ENCODE peak calls at places on chromosomes 12 and 14, in four cellular contexts. L, X, T and M are unnamed samples.

GRCh38 chr14:92368001-92368400 is 45.0 kb downstream of the SLC24A4 start:
- DNase-seq in L (no peak), X (no peak), T (no peak), M (no peak)

GRCh38 chr14:90301580-90302181 is 30.1 kb downstream of the NRDE2 start:
- DNase-seq in L (no peak), X (no peak), T (peak; percentile 81), M (no peak)

GRCh38 chr12:50192908-50193307 is 25.7 kb upstream of the CERS5 start:
- DNase-seq in L (no peak), X (no peak), T (peak; percentile 67), M (no peak)

GRCh38 chr14:105528859-105529505 is 2.6 kb downstream of the TMEM121 start:
- DNase-seq in L (no peak), X (no peak), T (no peak), M (no peak)

GRCh38 chr12:65511927-65512326 is 233.4 kb downstream of the MSRB3 start:
- DNase-seq in L (no peak), X (no peak), T (no peak), M (no peak)

GRCh38 chr12:54579696-54580333 is 8.6 kb downstream of the PPP1R1A start:
- DNase-seq in L (peak; percentile 92), X (peak; percentile 70), T (peak; percentile 77), M (peak; percentile 85)

GRCh38 chr12:102888511-102888910 is 28.5 kb downstream of the PAH start:
- DNase-seq in L (no peak), X (no peak), T (no peak), M (no peak)

GRCh38 chr14:26261368-26262122 is 336.3 kb downstream of the NOVA1 start:
- DNase-seq in L (no peak), X (no peak), T (no peak), M (no peak)

GRCh38 chr14:64722842-64723447 is 18.7 kb downstream of the PLEKHG3 start:
- DNase-seq in L (peak; percentile 41), X (no peak), T (no peak), M (no peak)

GRCh38 chr14:55440385-55440784 is at the start of gene TBPL2:
- DNase-seq in L (no peak), X (no peak), T (no peak), M (no peak)

GRCh38 chr12:96132819-96133218 is 61.4 kb upstream of the ELK3 start:
- DNase-seq in L (no peak), X (no peak), T (no peak), M (no peak)

GRCh38 chr14:47300801-47301200 is 374.6 kb downstream of the MDGA2 start:
- DNase-seq in L (no peak), X (no peak), T (peak; percentile 1), M (no peak)

GRCh38 chr12:80864046-80864735 is 73.5 kb downstream of the LIN7A start:
- DNase-seq in L (no peak), X (no peak), T (no peak), M (no peak)

DNA sequence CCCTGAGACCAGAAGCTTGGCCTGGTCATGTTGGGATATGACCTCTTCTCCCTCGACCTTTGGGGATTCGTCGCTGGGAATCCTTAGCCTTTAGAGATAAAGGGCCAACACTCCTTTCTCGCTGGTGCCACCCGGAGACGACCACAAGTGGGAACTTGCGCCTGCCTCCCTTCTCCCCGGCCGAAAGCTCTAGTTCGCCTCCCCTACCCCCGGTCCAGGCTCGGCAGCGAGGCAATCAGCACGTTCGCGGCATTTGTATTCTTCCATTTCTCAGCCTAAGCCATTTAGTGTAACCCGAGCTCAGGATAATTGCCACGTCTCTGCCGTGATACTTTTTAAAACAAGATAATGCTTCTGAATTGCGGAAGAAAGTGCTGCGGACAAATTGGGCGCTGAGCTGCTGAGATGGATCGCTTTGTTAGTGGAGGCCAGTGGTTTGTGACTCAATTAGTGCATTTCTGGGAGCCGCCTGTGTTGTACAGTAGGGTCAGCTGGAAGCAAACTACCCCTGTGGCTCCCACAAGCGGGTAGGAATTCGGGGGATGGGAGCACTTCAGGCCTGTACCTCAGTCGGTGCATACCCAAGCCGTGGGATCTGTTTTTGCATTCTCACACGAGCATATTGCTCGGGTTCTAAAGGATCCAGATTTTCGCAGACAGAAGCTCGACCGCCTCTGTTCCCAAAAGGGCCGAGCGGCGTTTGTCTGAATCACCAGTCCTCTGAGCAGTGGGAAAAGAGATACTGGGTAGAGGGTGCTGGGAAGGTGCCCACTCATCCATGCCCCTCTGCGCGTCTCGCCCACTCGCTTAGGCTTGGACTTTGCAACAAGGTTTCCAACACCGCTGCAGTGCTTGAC is 6.8 kb upstream of the SIX1 start:
- DNase-seq in L (no peak), X (no peak), T (no peak), M (no peak)
- H3K4me3 ChIP-seq in L (no peak overlapping the region), X (peak overlapping the region; percentile 78), T (peak overlapping the region; percentile 71), M (peak overlapping the region; percentile 51)

DNA sequence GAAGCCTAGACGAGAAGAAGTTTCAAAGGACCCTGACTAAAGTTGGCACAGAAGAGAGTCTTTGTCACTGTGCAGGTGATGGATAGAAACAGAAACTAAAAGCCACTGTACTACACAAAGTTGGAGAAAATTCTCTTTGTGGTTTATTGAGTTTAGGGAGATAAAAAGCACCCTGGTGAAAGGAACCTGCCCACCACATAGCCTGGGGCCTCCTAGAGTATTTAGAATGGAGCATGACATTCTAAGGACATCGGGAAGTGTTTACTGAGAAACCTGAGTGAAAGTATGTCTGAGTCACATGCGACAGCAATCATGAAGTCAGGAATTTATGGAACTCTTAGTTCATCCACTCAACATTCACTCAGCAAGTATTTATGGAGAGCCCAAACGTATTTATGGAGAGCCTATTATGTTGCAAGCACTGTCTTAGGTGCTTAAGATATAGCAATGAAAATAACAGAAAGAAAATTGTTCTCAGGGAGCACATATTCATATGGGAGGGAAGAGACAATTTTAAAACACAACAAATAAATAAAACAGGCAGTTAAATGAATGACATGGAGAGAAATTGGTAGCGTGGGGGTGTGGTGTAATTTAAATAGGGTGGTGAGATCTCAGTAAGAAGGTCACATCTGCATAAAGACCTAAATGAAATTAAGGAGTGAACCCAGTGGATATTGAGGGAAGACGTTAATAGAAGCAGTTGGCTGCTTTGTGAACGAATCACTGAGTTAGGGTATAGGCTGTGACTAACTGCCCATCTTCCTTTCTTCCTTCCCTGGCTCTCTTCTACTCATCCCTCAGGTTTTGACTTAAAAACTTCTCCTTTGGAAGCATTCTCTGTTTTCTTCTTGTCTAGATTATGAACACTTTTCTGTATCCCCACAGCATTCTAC is 65.0 kb downstream of the BTG1 start:
- DNase-seq in L (no peak), X (no peak), T (peak; percentile 83), M (no peak)
- H3K4me3 ChIP-seq in L (no peak overlapping the region), X (no peak overlapping the region), T (no peak overlapping the region), M (no peak overlapping the region)

GRCh38 chr14:103520269-103520656 is 2.4 kb downstream of the CKB start:
- DNase-seq in L (no peak), X (no peak), T (no peak), M (no peak)
- H3K4me3 ChIP-seq in L (peak overlapping the region; percentile 85), X (peak overlapping the region; percentile 81), T (no peak overlapping the region), M (no peak overlapping the region)

GRCh38 chr14:75854247-75854799 is 127.5 kb downstream of the TGFB3 start:
- DNase-seq in L (no peak), X (no peak), T (peak; percentile 26), M (no peak)
- H3K4me3 ChIP-seq in L (no peak overlapping the region), X (no peak overlapping the region), T (no peak overlapping the region), M (no peak overlapping the region)

DNA sequence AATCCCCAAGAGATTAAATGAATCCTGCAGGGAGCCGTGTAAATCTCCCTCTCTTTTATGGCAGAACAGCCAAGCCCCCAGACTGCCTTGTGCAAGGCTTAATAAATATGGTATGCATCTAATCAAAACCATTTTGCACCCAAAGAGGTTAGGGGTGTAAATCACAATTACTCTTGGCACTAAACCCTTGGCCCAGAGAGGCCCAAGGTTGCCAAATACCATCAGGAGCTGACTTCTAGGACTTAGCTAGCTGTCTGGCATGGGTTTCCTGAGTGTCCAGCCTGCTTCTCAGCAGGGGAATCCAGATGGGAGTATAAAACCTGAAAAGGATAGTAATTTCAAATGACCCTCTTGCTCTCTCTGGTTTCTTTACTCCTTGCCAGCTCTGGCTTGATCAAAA is 610.4 kb downstream of the MED13L start:
- DNase-seq in L (no peak), X (no peak), T (no peak), M (no peak)
- H3K4me3 ChIP-seq in L (no peak overlapping the region), X (no peak overlapping the region), T (no peak overlapping the region), M (no peak overlapping the region)

GRCh38 chr12:121451931-121452330 is 52.0 kb downstream of the RNF34 start:
- DNase-seq in L (no peak), X (no peak), T (no peak), M (no peak)
- H3K4me3 ChIP-seq in L (no peak overlapping the region), X (peak overlapping the region; percentile 27), T (no peak overlapping the region), M (no peak overlapping the region)

DNA sequence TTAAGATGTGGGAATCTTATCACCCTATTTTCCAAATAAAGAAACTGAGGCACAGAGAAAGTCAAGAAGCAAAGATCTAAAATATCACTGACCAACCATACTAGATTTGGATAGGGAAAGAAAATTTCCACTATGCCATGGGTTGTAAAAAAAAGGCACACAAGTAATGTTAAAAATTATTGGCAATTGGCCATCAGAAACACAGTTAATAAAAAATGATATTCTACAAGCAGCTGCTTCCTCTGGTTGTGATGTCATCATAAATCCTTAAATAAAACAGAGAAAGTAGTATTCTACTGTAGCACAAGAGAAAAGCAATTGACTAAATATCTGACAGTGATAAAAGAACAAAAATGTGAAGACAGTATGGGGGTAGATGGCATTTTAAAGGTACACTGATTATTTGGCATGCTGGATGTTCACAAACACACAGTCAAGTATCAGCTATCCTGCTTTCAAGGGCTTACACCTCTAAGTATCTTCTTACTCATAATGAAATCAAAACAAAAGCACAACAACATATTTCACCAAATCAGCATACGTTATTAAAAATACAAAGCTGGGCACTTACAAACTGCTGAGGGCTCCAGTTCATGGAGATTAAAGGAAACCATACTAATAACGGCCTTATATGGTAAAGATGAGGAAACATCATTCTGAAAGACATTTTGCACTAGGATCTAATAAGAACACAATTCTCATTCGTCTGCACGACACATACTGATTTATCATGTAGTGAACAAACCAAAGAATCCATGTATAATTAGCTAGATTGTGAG is 45.7 kb downstream of the CORO1C start:
- DNase-seq in L (no peak), X (no peak), T (peak; percentile 54), M (no peak)
- H3K4me3 ChIP-seq in L (no peak overlapping the region), X (no peak overlapping the region), T (no peak overlapping the region), M (no peak overlapping the region)

DNA sequence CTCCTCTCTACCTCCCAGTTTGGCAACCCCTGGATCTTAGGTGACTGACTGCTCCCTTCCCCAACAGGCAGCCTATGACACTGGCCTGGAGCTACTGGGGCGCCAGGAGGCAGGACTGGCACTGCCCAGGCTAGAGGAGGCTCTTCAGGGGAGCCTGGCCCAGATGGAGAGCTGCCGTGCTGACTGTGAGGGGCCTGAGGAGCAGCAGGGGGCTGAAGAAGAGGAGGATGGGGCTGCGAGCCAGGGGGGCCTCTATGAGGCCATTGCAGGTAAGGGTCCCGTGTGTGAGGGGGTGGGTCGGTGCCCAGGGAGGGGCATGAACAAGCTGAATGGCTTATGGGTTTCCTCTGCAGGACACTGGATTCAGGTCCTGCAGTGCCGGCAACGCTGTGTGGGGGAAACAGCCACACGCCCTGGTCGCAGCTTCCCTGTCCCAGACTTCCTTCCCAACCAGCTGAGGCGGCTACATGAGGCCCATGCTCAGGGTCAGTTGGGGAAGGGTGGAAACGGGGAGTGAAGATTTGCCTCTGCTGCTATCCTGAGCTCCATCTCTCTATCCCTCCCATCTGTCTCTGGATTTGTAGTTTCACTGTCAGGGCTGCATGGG is 2.2 kb downstream of the P3H3 start:
- DNase-seq in L (no peak), X (no peak), T (no peak), M (no peak)
- H3K4me3 ChIP-seq in L (no peak overlapping the region), X (no peak overlapping the region), T (no peak overlapping the region), M (no peak overlapping the region)

DNA sequence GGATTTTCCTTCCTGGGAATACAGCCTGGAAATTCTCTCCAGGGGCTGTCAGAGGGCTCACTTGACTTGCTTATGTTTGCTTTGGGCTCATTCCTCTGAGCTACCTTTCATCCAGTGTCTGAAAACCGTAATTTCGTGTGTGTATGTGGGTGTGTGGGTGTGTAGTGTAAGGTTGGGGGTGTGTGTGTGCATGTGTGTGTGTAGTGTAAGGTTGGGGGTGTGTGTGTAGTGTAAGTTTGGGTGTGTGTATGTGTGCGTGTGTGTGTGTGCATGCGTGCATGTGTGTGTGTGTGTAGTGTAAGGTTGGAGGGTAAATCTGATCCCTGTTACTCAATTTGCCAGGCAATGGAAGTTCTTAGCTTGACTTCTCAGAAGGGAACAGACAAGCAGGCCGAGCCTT is 15.4 kb upstream of the BEGAIN start:
- DNase-seq in L (peak; percentile 18), X (no peak), T (no peak), M (peak; percentile 15)
- H3K4me3 ChIP-seq in L (no peak overlapping the region), X (no peak overlapping the region), T (no peak overlapping the region), M (no peak overlapping the region)